ENCODE peak calls at places on chromosomes 1 and 21, in seven cellular contexts. M, E, B, D, V, H and J are unnamed samples.

GRCh38 chr1:153357076-153357852 is 390 bp upstream of the S100A9 start:
- DNase-seq in M (no peak), E (no peak), B (no peak), D (no peak), V (no peak), H (peak), J (peak)

GRCh38 chr1:116320846-116321245 is 52.2 kb upstream of the ATP1A1 start:
- DNase-seq in M (no peak), E (no peak), B (no peak), D (no peak), V (no peak), H (no peak), J (no peak)

GRCh38 chr1:2569060-2569459 is 12.9 kb downstream of the TNFRSF14 start:
- DNase-seq in M (no peak), E (no peak), B (no peak), D (no peak), V (no peak), H (no peak), J (no peak)

GRCh38 chr1:151970641-151971040 is 23.0 kb downstream of the S100A10 start:
- DNase-seq in M (no peak), E (no peak), B (peak), D (no peak), V (no peak), H (no peak), J (no peak)

GRCh38 chr21:33975548-33976081 is 60.0 kb upstream of the ATP5PO start:
- DNase-seq in M (peak), E (peak), B (peak), D (no peak), V (no peak), H (no peak), J (peak)

GRCh38 chr1:179876289-179876715 is 1.3 kb downstream of the TOR1AIP2 start:
- DNase-seq in M (no peak), E (peak), B (peak), D (no peak), V (no peak), H (no peak), J (peak)

GRCh38 chr1:32769524-32770220 is 47.5 kb downstream of the YARS1 start:
- DNase-seq in M (no peak), E (no peak), B (no peak), D (no peak), V (no peak), H (no peak), J (no peak)

GRCh38 chr1:63648689-63649088 is 55.5 kb downstream of the PGM1 start:
- DNase-seq in M (no peak), E (no peak), B (no peak), D (no peak), V (no peak), H (no peak), J (no peak)

GRCh38 chr1:200183637-200184036 is 156.1 kb downstream of the NR5A2 start:
- DNase-seq in M (no peak), E (no peak), B (no peak), D (no peak), V (no peak), H (no peak), J (no peak)

GRCh38 chr1:13517193-13517812 is 3.5 kb upstream of the LRRC38 start:
- DNase-seq in M (no peak), E (peak), B (no peak), D (no peak), V (peak), H (no peak), J (no peak)

GRCh38 chr1:27671964-27672749 is at the start of gene IFI6:
- DNase-seq in M (peak), E (peak), B (peak), D (peak), V (peak), H (peak), J (peak)

GRCh38 chr1:204649756-204650155 is 35.8 kb downstream of the LRRN2 start:
- DNase-seq in M (no peak), E (no peak), B (no peak), D (no peak), V (no peak), H (no peak), J (no peak)

GRCh38 chr1:154459044-154459443 is 43.0 kb upstream of the TDRD10 start:
- DNase-seq in M (peak), E (no peak), B (no peak), D (no peak), V (no peak), H (no peak), J (no peak)

GRCh38 chr1:156160000-156160743 is 6.8 kb downstream of the SEMA4A start:
- DNase-seq in M (peak), E (no peak), B (no peak), D (no peak), V (no peak), H (peak), J (no peak)

GRCh38 chr1:30196872-30197615 is 526.3 kb downstream of the MATN1 start:
- DNase-seq in M (no peak), E (no peak), B (no peak), D (no peak), V (no peak), H (no peak), J (no peak)

GRCh38 chr21:45363921-45364463 is 41.0 kb upstream of the COL18A1 start:
- DNase-seq in M (peak), E (no peak), B (peak), D (peak), V (no peak), H (peak), J (peak)